ENCODE peak calls at places on chromosomes 11 and 22, in eight cellular contexts. K, Q, S, R, W, F, U and X are unnamed samples.
A peak's percentile ranks its signal among the peaks of the same experiment; 100 is the strongest.

GRCh38 chr11:19963697-19964340 is 196.5 kb downstream of the DBX1 start:
- DNase-seq in W (no peak), R (no peak), Q (no peak), U (no peak), K (no peak), F (no peak), S (no peak), X (no peak)

GRCh38 chr11:665062-665706 is 28.1 kb downstream of the DRD4 start:
- DNase-seq in W (no peak), R (no peak), U (no peak), K (no peak), Q (no peak), F (no peak), S (no peak), X (no peak)

GRCh38 chr11:19380375-19380774 is 139.6 kb upstream of the E2F8 start:
- DNase-seq in S (no peak), U (no peak), R (peak; percentile 77), W (no peak), Q (no peak), F (no peak), K (no peak), X (peak; percentile 63)

GRCh38 chr11:34987617-34988016 is 71.2 kb downstream of the PDHX start:
- DNase-seq in S (no peak), K (no peak), W (no peak), R (no peak), U (no peak), Q (no peak), F (no peak), X (no peak)

GRCh38 chr22:17172172-17172833 is 13.2 kb upstream of the HDHD5 start:
- DNase-seq in R (no peak), Q (no peak), W (peak; percentile 55), U (no peak), F (peak; percentile 68), K (no peak), S (peak; percentile 31), X (peak; percentile 67)

GRCh38 chr22:33844273-33844672 is 76.0 kb downstream of the LARGE1 start:
- DNase-seq in R (no peak), U (no peak), K (no peak), S (no peak), F (no peak), W (no peak), Q (peak; percentile 9), X (no peak)

GRCh38 chr22:37331811-37332536 is 49.7 kb downstream of the CYTH4 start:
- DNase-seq in U (no peak), S (no peak), R (peak; percentile 66), F (no peak), Q (no peak), W (no peak), K (no peak), X (no peak)

GRCh38 chr11:110123003-110123402 is 29.8 kb downstream of the ZC3H12C start:
- DNase-seq in W (no peak), R (no peak), F (no peak), S (no peak), Q (no peak), K (no peak), U (no peak), X (no peak)

GRCh38 chr22:26763633-26764295 is 106.4 kb downstream of the MIAT start:
- DNase-seq in F (no peak), S (peak; percentile 23), K (no peak), U (no peak), R (peak; percentile 97), Q (peak; percentile 43), W (no peak), X (no peak)

GRCh38 chr11:46247090-46247489 is 30.4 kb upstream of the CREB3L1 start:
- DNase-seq in R (no peak), Q (no peak), K (no peak), U (no peak), S (no peak), F (no peak), W (no peak), X (peak; percentile 75)

GRCh38 chr22:43811777-43812148 is 342 bp downstream of the EFCAB6 start:
- DNase-seq in S (no peak), W (no peak), R (no peak), U (no peak), K (peak; percentile 13), Q (no peak), F (no peak), X (peak; percentile 37)

GRCh38 chr11:17933710-17934109 is 79.1 kb downstream of the SERGEF start:
- DNase-seq in F (no peak), Q (peak; percentile 31), K (no peak), U (no peak), W (no peak), R (no peak), S (no peak), X (no peak)

GRCh38 chr11:18321991-18322711 is at the start of the genes GTF2H1 and HPS5:
- DNase-seq in F (peak; percentile 97), K (peak; percentile 98), S (peak; percentile 93), Q (peak; percentile 98), U (peak; percentile 98), R (peak; percentile 99), W (peak; percentile 97), X (peak; percentile 98)

GRCh38 chr11:79067355-79067685 is 373.5 kb downstream of the TENM4 start:
- DNase-seq in K (no peak), U (no peak), S (no peak), Q (no peak), W (no peak), F (no peak), R (no peak), X (no peak)

GRCh38 chr11:64648551-64648950 is 57.5 kb downstream of the SLC22A12 start:
- DNase-seq in F (no peak), Q (no peak), S (no peak), R (no peak), W (no peak), K (no peak), U (no peak), X (no peak)
- H3K27ac ChIP-seq in F (no peak overlapping the region), Q (no peak overlapping the region), S (no peak overlapping the region), R (no peak overlapping the region), W (no peak overlapping the region), K (no peak overlapping the region), U (no peak overlapping the region), X (no peak overlapping the region)

DNA sequence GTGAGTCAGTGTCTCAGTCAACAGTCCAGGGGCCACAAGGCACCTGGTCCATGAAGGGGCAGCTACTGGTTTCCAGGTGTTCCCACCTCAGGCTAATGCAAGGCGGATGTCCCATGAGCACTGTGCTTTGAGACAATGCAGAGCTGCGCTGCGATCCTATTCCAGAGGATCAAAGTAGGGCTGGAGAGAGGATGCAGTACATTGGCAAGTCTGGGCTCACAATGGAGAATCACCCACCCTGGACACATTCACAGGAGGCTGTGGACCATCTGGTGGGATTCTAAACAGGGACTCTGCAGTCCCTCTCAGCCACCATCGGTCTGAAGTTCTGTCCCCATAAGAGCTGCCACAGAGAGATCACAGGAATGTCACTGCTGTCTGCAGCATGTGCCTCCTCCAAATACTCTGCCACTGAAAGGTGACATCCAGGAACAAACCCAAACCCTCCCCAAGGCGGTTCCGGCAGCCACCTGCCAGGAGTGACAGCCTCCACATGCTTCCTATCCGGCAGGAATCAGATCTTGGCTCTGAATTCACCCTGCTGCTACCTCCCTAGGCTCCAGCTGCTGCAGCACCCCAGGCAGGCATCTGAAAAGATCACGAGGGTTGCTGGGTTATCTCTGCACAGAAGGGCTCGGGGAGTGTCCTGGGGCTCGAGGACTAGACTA is 45.3 kb upstream of the SERPIND1 start:
- DNase-seq in W (no peak), R (no peak), F (no peak), U (no peak), K (no peak), S (no peak), Q (no peak), X (no peak)
- TF ChIP-seq CTCF in W (no peak), R (no peak), F (no peak), U (no peak), K (no peak), S (no peak), Q (no peak), X (no peak)

GRCh38 chr11:119266063-119266462 is 50.9 kb downstream of the MCAM start:
- DNase-seq in W (no peak), K (no peak), R (no peak), F (no peak), S (no peak), Q (no peak), U (no peak), X (no peak)

GRCh38 chr11:119266517-119267255 is 50.2 kb downstream of the MCAM start:
- DNase-seq in Q (no peak), F (no peak), W (no peak), S (no peak), U (no peak), K (no peak), R (no peak), X (no peak)

GRCh38 chr11:119263352-119263940 is 53.5 kb downstream of the MCAM start:
- DNase-seq in S (no peak), W (no peak), R (no peak), K (no peak), Q (no peak), F (no peak), U (no peak), X (no peak)

GRCh38 chr11:119262668-119263351 is 54.1 kb downstream of the MCAM start:
- DNase-seq in K (no peak), U (no peak), F (no peak), W (no peak), R (no peak), Q (no peak), S (no peak), X (no peak)

DNA sequence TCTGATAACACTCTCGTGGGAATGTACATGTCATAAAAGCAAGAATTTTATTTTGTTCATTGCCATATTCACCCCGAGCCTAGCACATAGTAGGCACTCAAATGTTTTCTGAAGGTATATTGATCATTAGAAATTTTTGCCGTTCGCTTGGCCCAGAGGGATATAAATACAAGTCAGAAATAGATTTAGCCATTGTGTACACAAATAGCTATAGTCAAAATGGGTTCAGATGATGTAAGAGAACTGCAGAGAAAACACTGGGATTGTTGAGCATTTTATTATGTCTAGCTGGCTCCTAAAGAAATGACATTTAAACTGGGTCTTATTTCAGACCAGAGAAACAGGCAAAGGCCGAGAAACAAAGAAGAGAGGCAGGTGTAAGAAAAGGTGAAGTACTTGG is 49.3 kb downstream of the MCAM start:
- DNase-seq in S (no peak), K (no peak), Q (no peak), F (no peak), R (no peak), U (no peak), W (no peak), X (no peak)
- H3K27ac ChIP-seq in S (no peak overlapping the region), K (no peak overlapping the region), Q (no peak overlapping the region), F (no peak overlapping the region), R (no peak overlapping the region), U (no peak overlapping the region), W (no peak overlapping the region), X (no peak overlapping the region)

GRCh38 chr11:60734271-60734670 is 9.8 kb downstream of the MS4A18 start:
- DNase-seq in U (peak; percentile 58), S (no peak), R (no peak), W (no peak), K (no peak), F (no peak), Q (no peak), X (no peak)

GRCh38 chr11:60744114-60744513 is 12.6 kb upstream of the MS4A15 start:
- DNase-seq in K (no peak), W (no peak), S (no peak), F (no peak), Q (no peak), R (no peak), U (no peak), X (no peak)

GRCh38 chr11:60743058-60743457 is 13.6 kb upstream of the MS4A15 start:
- DNase-seq in F (no peak), Q (no peak), W (no peak), R (no peak), S (no peak), U (no peak), K (no peak), X (no peak)

GRCh38 chr11:60740573-60740972 is 16.1 kb downstream of the MS4A18 start:
- DNase-seq in R (no peak), W (no peak), K (no peak), Q (no peak), U (no peak), F (no peak), S (no peak), X (no peak)

GRCh38 chr11:60739114-60739513 is 14.6 kb downstream of the MS4A18 start:
- DNase-seq in K (no peak), U (no peak), S (no peak), F (no peak), Q (no peak), R (no peak), W (no peak), X (no peak)
- TF ChIP-seq CTCF in K (no peak), U (no peak), S (no peak), F (no peak), Q (no peak), R (no peak), W (no peak), X (no peak)